ENCODE peak calls at places on chromosomes 4 and X, in seven cellular contexts. M is activated gamma-delta T cell treated with Interleukin-2 at 50 U/mL for 16 hours, D is HT1080, U is NCI-H1417, O is psoas muscle, G is memory B cell, I is iris pigment epithelial cell. J is an unnamed sample.
A peak's percentile ranks its signal among the peaks of the same experiment; 100 is the strongest.

GRCh38 chr4:117900832-117901231 is 133.5 kb upstream of the NDST3 start:
- DNase-seq in U (no peak), I (no peak), G (no peak), D (peak; percentile 49), O (no peak), M (no peak), J (peak; percentile 6)

GRCh38 chrX:13666836-13667235 is 13.9 kb downstream of the TCEANC start:
- DNase-seq in U (no peak), M (no peak), I (no peak), G (no peak), O (no peak), D (peak; percentile 36), J (no peak)

GRCh38 chrX:1137531-1137930 is 74.9 kb downstream of the CRLF2 start:
- DNase-seq in G (no peak), M (no peak), U (no peak), O (no peak), D (no peak), I (no peak), J (no peak)

GRCh38 chrX:51242212-51242611 is 90.4 kb upstream of the NUDT10 start:
- DNase-seq in M (no peak), G (no peak), I (no peak), O (no peak), D (no peak), U (no peak), J (no peak)

GRCh38 chrX:30799327-30799726 is 89.7 kb downstream of the TAB3 start:
- DNase-seq in M (no peak), I (no peak), D (no peak), G (no peak), U (no peak), O (no peak), J (no peak)

GRCh38 chr4:73707269-73707875 is 33.0 kb upstream of the CXCL8 start:
- DNase-seq in G (no peak), I (no peak), M (no peak), D (no peak), U (peak; percentile 10), O (no peak), J (no peak)

GRCh38 chrX:41300758-41301437 is 33.1 kb upstream of the DDX3X start:
- DNase-seq in M (no peak), U (no peak), G (no peak), O (no peak), D (peak; percentile 44), I (peak; percentile 88), J (peak; percentile 49)

GRCh38 chr4:476501-476900 is 22.5 kb downstream of the ZNF721 start:
- DNase-seq in U (no peak), G (no peak), M (no peak), O (no peak), I (peak; percentile 77), D (peak; percentile 74), J (no peak)

GRCh38 chr4:164959896-164960295 is 17.6 kb downstream of the TRIM61 start:
- DNase-seq in D (peak; percentile 73), M (no peak), I (peak; percentile 62), G (no peak), U (no peak), O (no peak), J (peak; percentile 45)

GRCh38 chr4:184064877-184065276 is 152.8 kb downstream of the ENPP6 start:
- DNase-seq in O (no peak), D (no peak), M (no peak), U (no peak), I (no peak), G (no peak), J (no peak)

GRCh38 chrX:49878834-49879655 is at the start of gene USP27X:
- DNase-seq in D (peak; percentile 81), G (peak; percentile 57), M (peak; percentile 76), I (peak; percentile 76), O (peak; percentile 71), U (peak; percentile 96), J (peak; percentile 78)

GRCh38 chr4:2244947-2245786 is 3.2 kb upstream of the HAUS3 start:
- DNase-seq in M (no peak), O (no peak), I (no peak), G (no peak), D (no peak), U (no peak), J (peak; percentile 35)

GRCh38 chr4:26813698-26814097 is 46.9 kb upstream of the STIM2 start:
- DNase-seq in D (no peak), O (no peak), U (no peak), G (no peak), I (no peak), M (no peak), J (no peak)

GRCh38 chr4:187602339-187603092 is 393.1 kb upstream of the ZFP42 start:
- DNase-seq in M (no peak), D (peak; percentile 76), G (no peak), U (peak; percentile 6), I (peak; percentile 75), O (no peak), J (peak; percentile 79)

GRCh38 chr4:76420311-76420710 is 630 bp downstream of the CCDC158 start:
- DNase-seq in G (no peak), U (peak; percentile 89), M (no peak), I (no peak), D (no peak), O (no peak), J (no peak)

GRCh38 chr4:181176306-181176705 is 1066.9 kb upstream of the TENM3 start:
- DNase-seq in G (no peak), D (no peak), U (no peak), M (no peak), O (no peak), I (no peak), J (peak; percentile 3)